ENCODE peak calls at places on chromosomes 11 and 22, in five cellular contexts. One of them, this sample, is unnamed.

GRCh38 chr22:43060213-43060612 is 29.0 kb downstream of the TTLL1 start:
- DNase-seq in K562: peak
- DNase-seq in choroid plexus epithelial cell: peak
- DNase-seq in BE2C: peak
- DNase-seq in AG04450: no peak
- DNase-seq in this sample: peak

GRCh38 chr11:31808268-31808667 is 2.9 kb downstream of the PAX6 start:
- DNase-seq in K562: no peak
- DNase-seq in choroid plexus epithelial cell: no peak
- DNase-seq in BE2C: no peak
- DNase-seq in AG04450: no peak
- DNase-seq in this sample: no peak

GRCh38 chr11:88315981-88316441 is 21.5 kb downstream of the CTSC start:
- DNase-seq in K562: no peak
- DNase-seq in choroid plexus epithelial cell: no peak
- DNase-seq in BE2C: no peak
- DNase-seq in AG04450: no peak
- DNase-seq in this sample: no peak

GRCh38 chr22:29710922-29711593 is 8.7 kb upstream of the CABP7 start:
- DNase-seq in K562: no peak
- DNase-seq in choroid plexus epithelial cell: no peak
- DNase-seq in BE2C: peak
- DNase-seq in AG04450: no peak
- DNase-seq in this sample: no peak

GRCh38 chr11:43789700-43790443 is 90.8 kb upstream of the ALKBH3 start:
- DNase-seq in K562: no peak
- DNase-seq in choroid plexus epithelial cell: peak
- DNase-seq in BE2C: no peak
- DNase-seq in AG04450: no peak
- DNase-seq in this sample: peak

GRCh38 chr11:96470521-96470920 is 80.7 kb downstream of the JRKL start:
- DNase-seq in K562: no peak
- DNase-seq in choroid plexus epithelial cell: no peak
- DNase-seq in BE2C: no peak
- DNase-seq in AG04450: no peak
- DNase-seq in this sample: no peak

GRCh38 chr11:124970925-124971324 is 16.9 kb downstream of the CCDC15 start:
- DNase-seq in K562: peak
- DNase-seq in choroid plexus epithelial cell: peak
- DNase-seq in BE2C: no peak
- DNase-seq in AG04450: no peak
- DNase-seq in this sample: peak

GRCh38 chr11:35553831-35554230 is 28.4 kb upstream of the PAMR1 start:
- DNase-seq in K562: no peak
- DNase-seq in choroid plexus epithelial cell: peak
- DNase-seq in BE2C: no peak
- DNase-seq in AG04450: peak
- DNase-seq in this sample: peak

GRCh38 chr11:133898770-133899115 is 53.4 kb upstream of the SPATA19 start:
- DNase-seq in K562: no peak
- DNase-seq in choroid plexus epithelial cell: no peak
- DNase-seq in BE2C: peak
- DNase-seq in AG04450: no peak
- DNase-seq in this sample: no peak
- TF ChIP-seq CTCF in K562: no peak
- TF ChIP-seq CTCF in choroid plexus epithelial cell: no peak
- TF ChIP-seq CTCF in BE2C: no peak
- TF ChIP-seq CTCF in AG04450: no peak
- TF ChIP-seq CTCF in this sample: no peak

DNA sequence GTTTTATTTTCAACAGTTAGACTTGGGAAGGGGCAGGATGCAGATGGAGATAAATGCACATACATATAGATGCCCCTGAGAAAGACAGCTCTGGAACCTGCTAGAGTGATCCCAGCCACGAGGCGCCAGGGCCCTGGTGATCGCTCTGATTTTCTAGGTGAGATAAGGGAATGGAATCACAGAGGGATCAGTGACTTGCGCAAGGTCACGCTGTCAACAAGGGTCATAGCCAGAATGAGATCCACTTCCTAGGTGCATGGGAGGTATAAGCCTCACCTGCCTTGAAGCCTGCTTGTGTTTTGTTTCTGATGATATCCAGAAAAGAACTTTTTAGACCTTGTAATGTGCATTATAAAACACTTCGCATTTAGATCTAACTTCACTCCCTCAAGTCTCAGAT is 47.5 kb downstream of the ZBTB16 start:
- DNase-seq in K562: no peak
- DNase-seq in choroid plexus epithelial cell: no peak
- DNase-seq in BE2C: no peak
- DNase-seq in AG04450: no peak
- DNase-seq in this sample: no peak
- H3K4me3 ChIP-seq in K562: no peak
- H3K4me3 ChIP-seq in choroid plexus epithelial cell: no peak
- H3K4me3 ChIP-seq in BE2C: no peak
- H3K4me3 ChIP-seq in AG04450: no peak
- H3K4me3 ChIP-seq in this sample: no peak

GRCh38 chr22:39287076-39287743 is 32.2 kb downstream of the RPL3 start:
- DNase-seq in K562: no peak
- DNase-seq in choroid plexus epithelial cell: no peak
- DNase-seq in BE2C: no peak
- DNase-seq in AG04450: no peak
- DNase-seq in this sample: no peak
- TF ChIP-seq CTCF in K562: no peak
- TF ChIP-seq CTCF in choroid plexus epithelial cell: no peak
- TF ChIP-seq CTCF in BE2C: no peak
- TF ChIP-seq CTCF in AG04450: no peak
- TF ChIP-seq CTCF in this sample: no peak

GRCh38 chr11:58577441-58578135 is 1.3 kb upstream of the ZFP91 start:
- DNase-seq in K562: peak
- DNase-seq in choroid plexus epithelial cell: peak
- DNase-seq in BE2C: peak
- DNase-seq in AG04450: peak
- DNase-seq in this sample: peak
- H3K4me3 ChIP-seq in K562: peak
- H3K4me3 ChIP-seq in choroid plexus epithelial cell: peak
- H3K4me3 ChIP-seq in BE2C: peak
- H3K4me3 ChIP-seq in AG04450: peak
- H3K4me3 ChIP-seq in this sample: peak

GRCh38 chr11:73402834-73403185 is 26.6 kb downstream of the RELT start:
- DNase-seq in K562: no peak
- DNase-seq in choroid plexus epithelial cell: peak
- DNase-seq in BE2C: no peak
- DNase-seq in AG04450: no peak
- DNase-seq in this sample: no peak

GRCh38 chr11:73403541-73403940 is 27.3 kb downstream of the RELT start:
- DNase-seq in K562: no peak
- DNase-seq in choroid plexus epithelial cell: no peak
- DNase-seq in BE2C: no peak
- DNase-seq in AG04450: no peak
- DNase-seq in this sample: no peak

GRCh38 chr11:73404506-73405145 is 28.4 kb downstream of the RELT start:
- DNase-seq in K562: no peak
- DNase-seq in choroid plexus epithelial cell: no peak
- DNase-seq in BE2C: no peak
- DNase-seq in AG04450: no peak
- DNase-seq in this sample: no peak

GRCh38 chr11:73405146-73405510 is 28.9 kb downstream of the RELT start:
- DNase-seq in K562: no peak
- DNase-seq in choroid plexus epithelial cell: no peak
- DNase-seq in BE2C: no peak
- DNase-seq in AG04450: no peak
- DNase-seq in this sample: no peak

GRCh38 chr11:73404048-73404447 is 27.8 kb downstream of the RELT start:
- DNase-seq in K562: peak
- DNase-seq in choroid plexus epithelial cell: peak
- DNase-seq in BE2C: peak
- DNase-seq in AG04450: no peak
- DNase-seq in this sample: peak
- TF ChIP-seq CTCF in K562: peak
- TF ChIP-seq CTCF in choroid plexus epithelial cell: peak
- TF ChIP-seq CTCF in BE2C: peak
- TF ChIP-seq CTCF in AG04450: peak
- TF ChIP-seq CTCF in this sample: peak

GRCh38 chr22:19893363-19893762 is 38.7 kb upstream of the GNB1L start:
- DNase-seq in K562: no peak
- DNase-seq in choroid plexus epithelial cell: no peak
- DNase-seq in BE2C: no peak
- DNase-seq in AG04450: no peak
- DNase-seq in this sample: no peak

GRCh38 chr22:19892925-19893324 is 38.3 kb upstream of the GNB1L start:
- DNase-seq in K562: no peak
- DNase-seq in choroid plexus epithelial cell: peak
- DNase-seq in BE2C: no peak
- DNase-seq in AG04450: no peak
- DNase-seq in this sample: peak

GRCh38 chr22:19891350-19892248 is 36.9 kb upstream of the GNB1L start:
- DNase-seq in K562: peak
- DNase-seq in choroid plexus epithelial cell: peak
- DNase-seq in BE2C: peak
- DNase-seq in AG04450: peak
- DNase-seq in this sample: peak

GRCh38 chr22:19890502-19891349 is 36.1 kb upstream of the GNB1L start:
- DNase-seq in K562: no peak
- DNase-seq in choroid plexus epithelial cell: no peak
- DNase-seq in BE2C: no peak
- DNase-seq in AG04450: no peak
- DNase-seq in this sample: no peak

GRCh38 chr22:19892249-19892879 is 37.7 kb upstream of the GNB1L start:
- DNase-seq in K562: peak
- DNase-seq in choroid plexus epithelial cell: peak
- DNase-seq in BE2C: peak
- DNase-seq in AG04450: no peak
- DNase-seq in this sample: peak
- H3K4me3 ChIP-seq in K562: no peak
- H3K4me3 ChIP-seq in choroid plexus epithelial cell: peak
- H3K4me3 ChIP-seq in BE2C: peak
- H3K4me3 ChIP-seq in AG04450: no peak
- H3K4me3 ChIP-seq in this sample: no peak

GRCh38 chr11:7413961-7414728 is 71.2 kb upstream of the OLFML1 start:
- DNase-seq in K562: no peak
- DNase-seq in choroid plexus epithelial cell: no peak
- DNase-seq in BE2C: no peak
- DNase-seq in AG04450: no peak
- DNase-seq in this sample: no peak
- TF ChIP-seq CTCF in K562: no peak
- TF ChIP-seq CTCF in choroid plexus epithelial cell: no peak
- TF ChIP-seq CTCF in BE2C: peak
- TF ChIP-seq CTCF in AG04450: no peak
- TF ChIP-seq CTCF in this sample: no peak

GRCh38 chr11:130839950-130840666 is 76.2 kb downstream of the SNX19 start:
- DNase-seq in K562: no peak
- DNase-seq in choroid plexus epithelial cell: peak
- DNase-seq in BE2C: no peak
- DNase-seq in AG04450: peak
- DNase-seq in this sample: peak
- H3K4me3 ChIP-seq in K562: no peak
- H3K4me3 ChIP-seq in choroid plexus epithelial cell: no peak
- H3K4me3 ChIP-seq in BE2C: no peak
- H3K4me3 ChIP-seq in AG04450: no peak
- H3K4me3 ChIP-seq in this sample: no peak

GRCh38 chr11:69639843-69640242 is 1.1 kb upstream of the CCND1 start:
- DNase-seq in K562: no peak
- DNase-seq in choroid plexus epithelial cell: no peak
- DNase-seq in BE2C: no peak
- DNase-seq in AG04450: no peak
- DNase-seq in this sample: no peak

GRCh38 chr11:69641681-69642548 is 959 bp downstream of the CCND1 start:
- DNase-seq in K562: peak
- DNase-seq in choroid plexus epithelial cell: peak
- DNase-seq in BE2C: no peak
- DNase-seq in AG04450: no peak
- DNase-seq in this sample: no peak

GRCh38 chr11:69642549-69642912 is 1.6 kb downstream of the CCND1 start:
- DNase-seq in K562: peak
- DNase-seq in choroid plexus epithelial cell: no peak
- DNase-seq in BE2C: no peak
- DNase-seq in AG04450: no peak
- DNase-seq in this sample: no peak

GRCh38 chr11:69640260-69640994 is 529 bp upstream of the CCND1 start:
- DNase-seq in K562: no peak
- DNase-seq in choroid plexus epithelial cell: peak
- DNase-seq in BE2C: no peak
- DNase-seq in AG04450: no peak
- DNase-seq in this sample: peak

GRCh38 chr11:69640995-69641581 is at the start of gene CCND1:
- DNase-seq in K562: peak
- DNase-seq in choroid plexus epithelial cell: peak
- DNase-seq in BE2C: peak
- DNase-seq in AG04450: peak
- DNase-seq in this sample: peak
- TF ChIP-seq CTCF in K562: peak
- TF ChIP-seq CTCF in choroid plexus epithelial cell: peak
- TF ChIP-seq CTCF in BE2C: peak
- TF ChIP-seq CTCF in AG04450: peak
- TF ChIP-seq CTCF in this sample: peak

DNA sequence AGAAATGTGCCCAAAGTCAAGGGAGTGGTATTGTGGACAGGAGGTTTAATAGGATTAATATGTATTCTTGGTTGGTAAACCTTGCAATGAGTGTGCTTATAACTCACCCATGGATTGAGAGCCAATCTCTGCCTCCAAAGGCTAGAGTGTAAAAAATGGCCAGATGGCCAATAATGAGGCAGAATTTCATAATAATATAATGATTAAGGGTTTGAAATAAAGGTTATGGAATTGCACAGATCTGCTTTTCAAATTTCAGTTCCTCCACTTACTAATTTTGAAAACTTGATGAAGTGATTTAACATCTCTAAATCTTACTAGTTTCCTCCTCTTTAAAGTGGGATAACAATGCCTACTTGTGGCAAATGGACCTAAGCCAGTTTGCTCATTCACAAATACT is 94.8 kb downstream of the BDNF start:
- DNase-seq in K562: no peak
- DNase-seq in choroid plexus epithelial cell: no peak
- DNase-seq in BE2C: no peak
- DNase-seq in AG04450: no peak
- DNase-seq in this sample: no peak
- H3K4me3 ChIP-seq in K562: no peak
- H3K4me3 ChIP-seq in choroid plexus epithelial cell: no peak
- H3K4me3 ChIP-seq in BE2C: no peak
- H3K4me3 ChIP-seq in AG04450: no peak
- H3K4me3 ChIP-seq in this sample: no peak

This sample was measured in fibroblast of mammary gland.